ENCODE peak calls at places on chromosomes 1 and 21, in nine cellular contexts. K is effector memory CD4-positive, alpha-beta T cell; W is body of pancreas; O is sigmoid colon; V is GM23338; F is endothelial cell of umbilical vein; P is psoas muscle; J is heart left ventricle; Q is PC-3. B is an unnamed sample.

GRCh38 chr1:51330331-51331201 is at the start of gene TTC39A:
- DNase-seq in J (no peak), O (no peak), Q (no peak), P (no peak), F (no peak), V (peak; percentile 51), W (peak; percentile 32), K (no peak), B (no peak)

GRCh38 chr1:12447849-12448312 is 170.1 kb downstream of the DHRS3 start:
- DNase-seq in O (no peak), P (no peak), V (no peak), Q (no peak), J (no peak), W (no peak), F (peak; percentile 34), K (no peak), B (no peak)

GRCh38 chr1:227333423-227333822 is 15.1 kb upstream of the CDC42BPA start:
- DNase-seq in P (no peak), J (no peak), O (no peak), F (no peak), K (no peak), Q (no peak), V (no peak), W (no peak), B (no peak)

GRCh38 chr1:234755449-234755863 is 145.5 kb upstream of the IRF2BP2 start:
- DNase-seq in J (peak; percentile 43), O (peak; percentile 90), P (peak; percentile 88), F (no peak), K (no peak), W (peak; percentile 78), Q (no peak), V (no peak), B (no peak)

GRCh38 chr1:33460947-33461629 is 11.4 kb upstream of the ZSCAN20 start:
- DNase-seq in K (no peak), V (no peak), P (no peak), J (peak; percentile 77), Q (no peak), O (peak; percentile 77), W (no peak), F (peak; percentile 65), B (no peak)

GRCh38 chr1:154877370-154877974 is 7.4 kb upstream of the KCNN3 start:
- DNase-seq in W (peak; percentile 77), P (no peak), Q (peak; percentile 51), F (peak; percentile 81), J (no peak), K (no peak), O (peak; percentile 42), V (no peak), B (no peak)

GRCh38 chr1:46948629-46949282 is 7.5 kb upstream of the CYP4A11 start:
- DNase-seq in F (no peak), J (no peak), O (no peak), P (no peak), V (no peak), W (peak; percentile 16), K (no peak), Q (peak; percentile 67), B (no peak)

GRCh38 chr21:46199436-46200373 is 15.4 kb upstream of the SPATC1L start:
- DNase-seq in Q (no peak), F (no peak), W (no peak), J (no peak), V (no peak), O (peak; percentile 25), K (no peak), P (no peak), B (no peak)

GRCh38 chr21:38244885-38245869 is 11.6 kb upstream of the KCNJ15 start:
- DNase-seq in O (no peak), Q (peak; percentile 83), K (no peak), F (peak; percentile 33), W (no peak), V (no peak), P (no peak), J (no peak), B (peak; percentile 66)

GRCh38 chr21:38242036-38242435 is 14.8 kb upstream of the KCNJ15 start:
- DNase-seq in J (no peak), W (no peak), F (no peak), P (no peak), Q (no peak), K (no peak), O (no peak), V (no peak), B (no peak)

GRCh38 chr21:38241029-38241740 is 15.6 kb upstream of the KCNJ15 start:
- DNase-seq in J (peak; percentile 21), W (peak; percentile 22), F (peak; percentile 58), V (no peak), K (no peak), P (no peak), O (no peak), Q (no peak), B (no peak)

GRCh38 chr21:38244407-38244787 is 12.4 kb upstream of the KCNJ15 start:
- DNase-seq in J (no peak), V (no peak), W (no peak), K (no peak), Q (no peak), O (no peak), F (no peak), P (no peak), B (no peak)

GRCh38 chr21:38243732-38244406 is 12.9 kb upstream of the KCNJ15 start:
- DNase-seq in P (no peak), F (no peak), J (no peak), W (no peak), Q (no peak), O (no peak), V (no peak), K (no peak), B (no peak)
- H3K4me1 ChIP-seq in P (no peaks in the 10 kb centered on the region), F (peaks cover 27% of the 10 kb centered on the region), J (no peaks in the 10 kb centered on the region), W (peaks cover 23% of the 10 kb centered on the region), Q (peaks cover 16% of the 10 kb centered on the region), O (no peaks in the 10 kb centered on the region), V (no peaks in the 10 kb centered on the region), K (peaks cover 3% of the 10 kb centered on the region), B (peaks cover 15% of the 10 kb centered on the region)

GRCh38 chr1:185308126-185308525 is 8.9 kb downstream of the IVNS1ABP start:
- DNase-seq in F (no peak), P (no peak), W (no peak), V (no peak), K (no peak), J (no peak), O (no peak), Q (no peak), B (no peak)

GRCh38 chr1:185312361-185312760 is 4.7 kb downstream of the IVNS1ABP start:
- DNase-seq in J (no peak), P (no peak), V (no peak), W (no peak), Q (no peak), K (no peak), O (no peak), F (no peak), B (no peak)

GRCh38 chr1:185311589-185312225 is 5.3 kb downstream of the IVNS1ABP start:
- DNase-seq in V (no peak), J (no peak), O (no peak), W (no peak), F (no peak), K (no peak), Q (no peak), P (no peak), B (no peak)

GRCh38 chr1:185305419-185305818 is 11.6 kb downstream of the IVNS1ABP start:
- DNase-seq in F (no peak), Q (no peak), W (no peak), O (no peak), J (no peak), K (no peak), V (no peak), P (no peak), B (no peak)

DNA sequence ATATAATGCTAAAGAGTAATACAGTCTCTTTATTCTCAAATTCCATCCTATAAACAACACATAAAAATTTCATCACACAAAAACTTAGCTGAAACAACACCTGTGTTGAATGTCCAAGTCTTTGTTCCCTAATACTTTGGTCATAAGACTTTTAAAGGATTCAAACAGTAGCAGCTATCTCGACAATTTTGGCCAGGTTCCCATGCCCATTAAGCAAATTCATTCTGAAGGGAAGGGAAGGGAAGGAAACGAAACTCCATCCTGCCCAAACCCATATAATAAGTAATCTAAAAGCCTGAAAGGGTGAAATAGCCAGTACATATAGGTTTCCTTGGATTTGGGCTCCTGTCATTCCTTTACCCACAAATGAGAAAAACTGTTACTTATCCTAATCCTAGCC is 7.5 kb downstream of the IVNS1ABP start:
- DNase-seq in K (no peak), Q (no peak), J (peak; percentile 48), P (no peak), W (no peak), F (peak; percentile 54), V (no peak), O (no peak), B (no peak)
- H3K4me1 ChIP-seq in K (peaks cover 22% of the 10 kb centered on the region), Q (peaks cover 21% of the 10 kb centered on the region), J (peaks cover 37% of the 10 kb centered on the region), P (peaks cover 29% of the 10 kb centered on the region), W (peaks cover 42% of the 10 kb centered on the region), F (peaks cover 28% of the 10 kb centered on the region), V (peaks cover 21% of the 10 kb centered on the region), O (peaks cover 39% of the 10 kb centered on the region), B (peaks cover 36% of the 10 kb centered on the region)

GRCh38 chr21:38980416-38981319 is 174.9 kb downstream of the ETS2 start:
- DNase-seq in K (no peak), J (no peak), F (no peak), W (no peak), O (no peak), V (no peak), Q (no peak), P (no peak), B (no peak)

GRCh38 chr21:38982096-38982495 is 176.4 kb downstream of the ETS2 start:
- DNase-seq in J (no peak), F (no peak), V (peak; percentile 93), W (no peak), Q (no peak), O (no peak), P (no peak), K (no peak), B (no peak)

GRCh38 chr21:38982804-38983203 is 177.1 kb downstream of the ETS2 start:
- DNase-seq in P (no peak), K (no peak), F (no peak), V (no peak), O (no peak), W (no peak), Q (no peak), J (no peak), B (no peak)

GRCh38 chr21:38976900-38977299 is 171.2 kb downstream of the ETS2 start:
- DNase-seq in F (no peak), V (no peak), O (no peak), W (no peak), J (no peak), Q (no peak), P (no peak), K (no peak), B (no peak)

DNA sequence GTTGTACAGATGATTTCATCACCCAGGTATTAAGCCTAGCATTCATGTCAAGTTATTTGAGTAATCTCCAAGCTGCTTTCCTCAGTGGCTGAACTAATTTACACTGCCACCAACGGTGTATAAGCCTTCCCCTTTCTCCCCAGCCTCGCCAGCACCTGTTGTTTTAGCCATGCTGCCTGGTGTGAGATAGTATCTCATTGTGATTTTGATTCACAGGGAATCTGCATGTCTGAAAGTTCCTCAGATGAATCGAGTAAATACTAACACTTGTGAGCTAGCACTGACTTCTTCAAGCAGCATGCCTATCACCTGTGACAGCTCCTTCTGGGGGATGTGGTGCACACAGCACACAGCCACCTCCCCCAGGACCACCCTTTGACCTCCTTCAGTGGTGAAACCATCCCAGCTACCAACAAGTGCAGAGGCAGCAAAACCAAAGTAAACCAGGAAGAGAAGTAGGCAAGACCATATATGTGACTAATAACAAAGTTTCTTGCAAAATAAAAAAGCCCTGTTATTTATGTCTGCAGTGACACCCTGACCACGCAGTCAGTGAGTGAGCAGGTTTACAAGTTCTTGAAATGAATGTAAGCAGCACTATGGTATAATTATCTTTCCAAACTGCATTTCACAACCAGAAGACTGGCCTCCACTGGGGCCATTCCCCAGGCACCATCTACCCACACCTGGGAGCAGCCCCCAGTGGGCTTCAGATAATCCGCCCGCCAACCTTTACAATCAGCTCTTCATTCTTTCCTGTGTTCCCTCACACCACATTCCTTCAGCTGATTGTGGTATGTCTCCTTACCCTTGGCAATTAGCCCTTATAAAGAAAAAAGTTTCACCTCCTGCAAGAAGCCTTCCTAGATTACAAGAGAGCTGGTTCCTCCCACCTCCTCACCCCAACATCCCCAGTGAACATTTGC is 173.8 kb downstream of the ETS2 start:
- DNase-seq in Q (peak; percentile 35), O (no peak), V (peak; percentile 83), P (no peak), K (no peak), W (no peak), F (no peak), J (no peak), B (no peak)
- H3K4me1 ChIP-seq in Q (peaks cover 5% of the 10 kb centered on the region), O (peaks cover 6% of the 10 kb centered on the region), V (peaks cover 29% of the 10 kb centered on the region), P (peaks cover 6% of the 10 kb centered on the region), K (no peaks in the 10 kb centered on the region), W (no peaks in the 10 kb centered on the region), F (no peaks in the 10 kb centered on the region), J (peaks cover under 1% of the 10 kb centered on the region), B (no peaks in the 10 kb centered on the region)

DNA sequence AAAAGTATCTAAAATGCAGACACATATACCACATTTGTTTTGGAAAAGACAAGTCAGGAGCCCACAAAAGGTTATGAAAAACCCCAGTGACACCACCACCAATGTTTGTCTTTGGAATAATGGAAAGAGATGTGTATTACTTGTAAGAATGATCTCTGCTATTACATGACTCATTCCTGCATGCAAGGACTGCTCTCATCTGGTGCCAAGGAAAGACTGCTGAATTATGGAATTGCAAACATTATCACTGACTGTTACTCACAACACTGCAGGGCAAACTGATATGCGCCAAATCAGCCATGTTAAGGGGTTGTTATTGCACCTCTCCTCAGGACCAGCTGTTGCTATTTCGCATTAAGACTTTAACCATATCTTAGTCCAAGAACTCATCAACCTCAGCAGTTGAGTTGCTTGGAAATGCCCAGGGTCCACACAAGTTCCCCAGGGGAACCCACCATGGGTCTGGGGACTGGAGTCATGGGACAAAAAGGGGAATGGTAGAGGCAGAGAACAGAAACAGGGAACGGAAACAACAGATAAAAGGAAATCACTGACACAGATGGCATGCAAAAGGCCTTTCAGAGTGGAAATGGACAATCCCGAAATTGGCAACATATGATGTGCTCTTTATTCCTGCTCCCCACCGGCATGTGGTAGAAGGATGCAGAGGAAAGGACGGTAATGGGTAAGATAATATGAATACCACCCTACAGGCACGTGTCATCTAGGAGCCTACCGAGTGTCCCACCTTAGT is 34.4 kb downstream of the CAPZB start:
- DNase-seq in O (no peak), K (no peak), J (no peak), Q (peak; percentile 94), F (peak; percentile 90), P (no peak), W (no peak), V (no peak), B (no peak)
- H3K4me1 ChIP-seq in O (peaks cover 100% of the 10 kb centered on the region), K (peaks cover 59% of the 10 kb centered on the region), J (peaks cover 72% of the 10 kb centered on the region), Q (peaks cover 49% of the 10 kb centered on the region), F (peaks cover 53% of the 10 kb centered on the region), P (peaks cover 96% of the 10 kb centered on the region), W (peaks cover 39% of the 10 kb centered on the region), V (peaks cover 49% of the 10 kb centered on the region), B (peaks cover 92% of the 10 kb centered on the region)